ENCODE peak calls at places on chromosomes 11 and 22, in ten cellular contexts. One of them, this sample, is unnamed.
A peak's percentile ranks its signal among the peaks of the same experiment; 100 is the strongest.

GRCh38 chr22:50306753-50307749 is at the start of gene PLXNB2:
- DNase-seq in fibroblast of pulmonary artery: peak; percentile 87
- DNase-seq in IMR-90: peak; percentile 80
- DNase-seq in AG04449: no peak
- DNase-seq in dorsolateral prefrontal cortex: peak; percentile 80
- DNase-seq in tibial artery: peak; percentile 82
- DNase-seq in fibroblast of lung: peak; percentile 79
- DNase-seq in stomach: peak; percentile 84
- DNase-seq in fibroblast of the aortic adventitia: peak; percentile 73
- DNase-seq in CD4-positive, CD25-positive, alpha-beta regulatory T cell: no peak
- DNase-seq in this sample: no peak

GRCh38 chr22:49964493-49965290 is 4.1 kb downstream of the PIM3 start:
- DNase-seq in fibroblast of pulmonary artery: no peak
- DNase-seq in IMR-90: no peak
- DNase-seq in AG04449: no peak
- DNase-seq in dorsolateral prefrontal cortex: no peak
- DNase-seq in tibial artery: peak; percentile 20
- DNase-seq in fibroblast of lung: no peak
- DNase-seq in stomach: peak; percentile 28
- DNase-seq in fibroblast of the aortic adventitia: no peak
- DNase-seq in CD4-positive, CD25-positive, alpha-beta regulatory T cell: no peak
- DNase-seq in this sample: no peak

GRCh38 chr22:49201046-49201970 is 626.4 kb downstream of the BRD1 start:
- DNase-seq in fibroblast of pulmonary artery: no peak
- DNase-seq in IMR-90: no peak
- DNase-seq in AG04449: no peak
- DNase-seq in dorsolateral prefrontal cortex: peak; percentile 10
- DNase-seq in tibial artery: peak; percentile 9
- DNase-seq in fibroblast of lung: no peak
- DNase-seq in stomach: peak; percentile 13
- DNase-seq in fibroblast of the aortic adventitia: no peak
- DNase-seq in CD4-positive, CD25-positive, alpha-beta regulatory T cell: no peak
- DNase-seq in this sample: no peak

GRCh38 chr11:102685311-102685710 is 20.3 kb downstream of the MMP27 start:
- DNase-seq in fibroblast of pulmonary artery: no peak
- DNase-seq in IMR-90: no peak
- DNase-seq in AG04449: no peak
- DNase-seq in dorsolateral prefrontal cortex: no peak
- DNase-seq in tibial artery: no peak
- DNase-seq in fibroblast of lung: peak; percentile 23
- DNase-seq in stomach: no peak
- DNase-seq in fibroblast of the aortic adventitia: peak; percentile 42
- DNase-seq in CD4-positive, CD25-positive, alpha-beta regulatory T cell: no peak
- DNase-seq in this sample: no peak

GRCh38 chr11:116707746-116708145 is 65.0 kb downstream of the BUD13 start:
- DNase-seq in fibroblast of pulmonary artery: no peak
- DNase-seq in IMR-90: no peak
- DNase-seq in AG04449: no peak
- DNase-seq in dorsolateral prefrontal cortex: no peak
- DNase-seq in tibial artery: no peak
- DNase-seq in fibroblast of lung: no peak
- DNase-seq in stomach: no peak
- DNase-seq in fibroblast of the aortic adventitia: no peak
- DNase-seq in CD4-positive, CD25-positive, alpha-beta regulatory T cell: no peak
- DNase-seq in this sample: no peak

GRCh38 chr22:48535868-48536690 is 1291.6 kb downstream of the BRD1 start:
- DNase-seq in fibroblast of pulmonary artery: no peak
- DNase-seq in IMR-90: no peak
- DNase-seq in AG04449: no peak
- DNase-seq in dorsolateral prefrontal cortex: peak; percentile 78
- DNase-seq in tibial artery: no peak
- DNase-seq in fibroblast of lung: peak; percentile 11
- DNase-seq in stomach: no peak
- DNase-seq in fibroblast of the aortic adventitia: no peak
- DNase-seq in CD4-positive, CD25-positive, alpha-beta regulatory T cell: no peak
- DNase-seq in this sample: no peak

GRCh38 chr11:131815631-131816030 is 445.2 kb downstream of the NTM start:
- DNase-seq in fibroblast of pulmonary artery: no peak
- DNase-seq in IMR-90: no peak
- DNase-seq in AG04449: no peak
- DNase-seq in dorsolateral prefrontal cortex: no peak
- DNase-seq in tibial artery: no peak
- DNase-seq in fibroblast of lung: no peak
- DNase-seq in stomach: no peak
- DNase-seq in fibroblast of the aortic adventitia: peak; percentile 9
- DNase-seq in CD4-positive, CD25-positive, alpha-beta regulatory T cell: no peak
- DNase-seq in this sample: no peak

GRCh38 chr22:47192106-47192650 is 429.7 kb downstream of the TBC1D22A start:
- DNase-seq in fibroblast of pulmonary artery: no peak
- DNase-seq in IMR-90: no peak
- DNase-seq in AG04449: no peak
- DNase-seq in dorsolateral prefrontal cortex: peak; percentile 36
- DNase-seq in tibial artery: peak; percentile 12
- DNase-seq in fibroblast of lung: no peak
- DNase-seq in stomach: peak; percentile 13
- DNase-seq in fibroblast of the aortic adventitia: no peak
- DNase-seq in CD4-positive, CD25-positive, alpha-beta regulatory T cell: no peak
- DNase-seq in this sample: no peak

GRCh38 chr11:2298131-2298794 is 3.5 kb downstream of the C11orf21 start:
- DNase-seq in fibroblast of pulmonary artery: no peak
- DNase-seq in IMR-90: no peak
- DNase-seq in AG04449: no peak
- DNase-seq in dorsolateral prefrontal cortex: no peak
- DNase-seq in tibial artery: no peak
- DNase-seq in fibroblast of lung: no peak
- DNase-seq in stomach: no peak
- DNase-seq in fibroblast of the aortic adventitia: no peak
- DNase-seq in CD4-positive, CD25-positive, alpha-beta regulatory T cell: no peak
- DNase-seq in this sample: no peak

GRCh38 chr22:23533771-23534191 is 46.3 kb downstream of the IGLL1 start:
- DNase-seq in fibroblast of pulmonary artery: peak; percentile 48
- DNase-seq in IMR-90: no peak
- DNase-seq in AG04449: no peak
- DNase-seq in dorsolateral prefrontal cortex: no peak
- DNase-seq in tibial artery: peak; percentile 5
- DNase-seq in fibroblast of lung: no peak
- DNase-seq in stomach: no peak
- DNase-seq in fibroblast of the aortic adventitia: no peak
- DNase-seq in CD4-positive, CD25-positive, alpha-beta regulatory T cell: no peak
- DNase-seq in this sample: no peak

GRCh38 chr11:46353706-46354105 is 6.4 kb downstream of the DGKZ start:
- DNase-seq in fibroblast of pulmonary artery: no peak
- DNase-seq in IMR-90: peak; percentile 50
- DNase-seq in AG04449: no peak
- DNase-seq in dorsolateral prefrontal cortex: peak; percentile 85
- DNase-seq in tibial artery: no peak
- DNase-seq in fibroblast of lung: peak; percentile 17
- DNase-seq in stomach: no peak
- DNase-seq in fibroblast of the aortic adventitia: no peak
- DNase-seq in CD4-positive, CD25-positive, alpha-beta regulatory T cell: no peak
- DNase-seq in this sample: no peak

GRCh38 chr11:73403541-73403940 is 27.3 kb downstream of the RELT start:
- DNase-seq in fibroblast of pulmonary artery: no peak
- DNase-seq in IMR-90: no peak
- DNase-seq in AG04449: no peak
- DNase-seq in dorsolateral prefrontal cortex: no peak
- DNase-seq in tibial artery: no peak
- DNase-seq in fibroblast of lung: no peak
- DNase-seq in stomach: no peak
- DNase-seq in fibroblast of the aortic adventitia: no peak
- DNase-seq in CD4-positive, CD25-positive, alpha-beta regulatory T cell: no peak
- DNase-seq in this sample: no peak

GRCh38 chr11:73405146-73405510 is 28.9 kb downstream of the RELT start:
- DNase-seq in fibroblast of pulmonary artery: no peak
- DNase-seq in IMR-90: no peak
- DNase-seq in AG04449: no peak
- DNase-seq in dorsolateral prefrontal cortex: no peak
- DNase-seq in tibial artery: no peak
- DNase-seq in fibroblast of lung: no peak
- DNase-seq in stomach: no peak
- DNase-seq in fibroblast of the aortic adventitia: no peak
- DNase-seq in CD4-positive, CD25-positive, alpha-beta regulatory T cell: no peak
- DNase-seq in this sample: no peak

GRCh38 chr11:73404048-73404447 is 27.8 kb downstream of the RELT start:
- DNase-seq in fibroblast of pulmonary artery: peak; percentile 72
- DNase-seq in IMR-90: peak; percentile 40
- DNase-seq in AG04449: no peak
- DNase-seq in dorsolateral prefrontal cortex: no peak
- DNase-seq in tibial artery: peak; percentile 75
- DNase-seq in fibroblast of lung: no peak
- DNase-seq in stomach: peak; percentile 54
- DNase-seq in fibroblast of the aortic adventitia: peak; percentile 49
- DNase-seq in CD4-positive, CD25-positive, alpha-beta regulatory T cell: no peak
- DNase-seq in this sample: no peak

GRCh38 chr11:73406131-73406530 is 29.9 kb downstream of the RELT start:
- DNase-seq in fibroblast of pulmonary artery: no peak
- DNase-seq in IMR-90: no peak
- DNase-seq in AG04449: no peak
- DNase-seq in dorsolateral prefrontal cortex: no peak
- DNase-seq in tibial artery: no peak
- DNase-seq in fibroblast of lung: no peak
- DNase-seq in stomach: no peak
- DNase-seq in fibroblast of the aortic adventitia: no peak
- DNase-seq in CD4-positive, CD25-positive, alpha-beta regulatory T cell: no peak
- DNase-seq in this sample: no peak

GRCh38 chr11:73404506-73405145 is 28.4 kb downstream of the RELT start:
- DNase-seq in fibroblast of pulmonary artery: no peak
- DNase-seq in IMR-90: no peak
- DNase-seq in AG04449: no peak
- DNase-seq in dorsolateral prefrontal cortex: no peak
- DNase-seq in tibial artery: no peak
- DNase-seq in fibroblast of lung: no peak
- DNase-seq in stomach: no peak
- DNase-seq in fibroblast of the aortic adventitia: no peak
- DNase-seq in CD4-positive, CD25-positive, alpha-beta regulatory T cell: no peak
- DNase-seq in this sample: no peak
- H3K4me3 ChIP-seq in fibroblast of pulmonary artery: no peak overlapping the region
- H3K4me3 ChIP-seq in IMR-90: no peak overlapping the region
- H3K4me3 ChIP-seq in AG04449: no peak overlapping the region
- H3K4me3 ChIP-seq in dorsolateral prefrontal cortex: no peak overlapping the region
- H3K4me3 ChIP-seq in tibial artery: no peak overlapping the region
- H3K4me3 ChIP-seq in fibroblast of lung: no peak overlapping the region
- H3K4me3 ChIP-seq in stomach: no peak overlapping the region
- H3K4me3 ChIP-seq in fibroblast of the aortic adventitia: no peak overlapping the region
- H3K4me3 ChIP-seq in CD4-positive, CD25-positive, alpha-beta regulatory T cell: no peak overlapping the region
- H3K4me3 ChIP-seq in this sample: no peak overlapping the region

DNA sequence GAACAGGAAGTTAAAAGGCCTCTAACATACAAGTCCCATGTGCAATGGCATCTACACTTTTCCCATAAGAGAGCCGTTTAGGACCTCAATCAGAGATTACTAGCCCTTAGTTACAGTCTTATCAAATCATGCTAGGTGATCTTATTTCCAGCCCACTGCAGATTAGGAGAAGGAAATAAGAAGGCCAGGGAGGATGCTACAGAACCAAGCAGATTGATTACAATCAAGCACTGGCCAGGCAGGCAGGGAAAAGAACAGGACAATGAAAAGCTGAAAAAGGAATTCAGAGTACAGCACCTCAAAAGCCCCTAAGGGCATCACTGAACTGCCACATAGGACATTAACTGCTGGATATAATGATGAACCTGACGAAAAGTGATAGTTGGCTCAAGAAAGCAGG is 73.0 kb downstream of the CLPB start:
- DNase-seq in fibroblast of pulmonary artery: no peak
- DNase-seq in IMR-90: no peak
- DNase-seq in AG04449: no peak
- DNase-seq in dorsolateral prefrontal cortex: no peak
- DNase-seq in tibial artery: no peak
- DNase-seq in fibroblast of lung: no peak
- DNase-seq in stomach: no peak
- DNase-seq in fibroblast of the aortic adventitia: no peak
- DNase-seq in CD4-positive, CD25-positive, alpha-beta regulatory T cell: no peak
- DNase-seq in this sample: no peak
- H3K4me3 ChIP-seq in fibroblast of pulmonary artery: no peak overlapping the region
- H3K4me3 ChIP-seq in IMR-90: no peak overlapping the region
- H3K4me3 ChIP-seq in AG04449: no peak overlapping the region
- H3K4me3 ChIP-seq in dorsolateral prefrontal cortex: no peak overlapping the region
- H3K4me3 ChIP-seq in tibial artery: no peak overlapping the region
- H3K4me3 ChIP-seq in fibroblast of lung: no peak overlapping the region
- H3K4me3 ChIP-seq in stomach: no peak overlapping the region
- H3K4me3 ChIP-seq in fibroblast of the aortic adventitia: no peak overlapping the region
- H3K4me3 ChIP-seq in CD4-positive, CD25-positive, alpha-beta regulatory T cell: no peak overlapping the region
- H3K4me3 ChIP-seq in this sample: no peak overlapping the region

GRCh38 chr11:85685131-85685819 is 720 bp downstream of the CCDC89 start:
- DNase-seq in fibroblast of pulmonary artery: peak; percentile 65
- DNase-seq in IMR-90: peak; percentile 68
- DNase-seq in AG04449: no peak
- DNase-seq in dorsolateral prefrontal cortex: no peak
- DNase-seq in tibial artery: no peak
- DNase-seq in fibroblast of lung: no peak
- DNase-seq in stomach: no peak
- DNase-seq in fibroblast of the aortic adventitia: peak; percentile 33
- DNase-seq in CD4-positive, CD25-positive, alpha-beta regulatory T cell: no peak
- DNase-seq in this sample: no peak
- H3K4me3 ChIP-seq in fibroblast of pulmonary artery: peak overlapping the region; percentile 53
- H3K4me3 ChIP-seq in IMR-90: peak overlapping the region; percentile 52
- H3K4me3 ChIP-seq in AG04449: peak overlapping the region; percentile 40
- H3K4me3 ChIP-seq in dorsolateral prefrontal cortex: peak overlapping the region; percentile 62
- H3K4me3 ChIP-seq in tibial artery: peak overlapping the region; percentile 49
- H3K4me3 ChIP-seq in fibroblast of lung: peak overlapping the region; percentile 60
- H3K4me3 ChIP-seq in stomach: peak overlapping the region; percentile 38
- H3K4me3 ChIP-seq in fibroblast of the aortic adventitia: peak overlapping the region; percentile 78
- H3K4me3 ChIP-seq in CD4-positive, CD25-positive, alpha-beta regulatory T cell: no peak overlapping the region
- H3K4me3 ChIP-seq in this sample: no peak overlapping the region

GRCh38 chr11:8809605-8810272 is 101.2 kb upstream of the AKIP1 start:
- DNase-seq in fibroblast of pulmonary artery: no peak
- DNase-seq in IMR-90: no peak
- DNase-seq in AG04449: no peak
- DNase-seq in dorsolateral prefrontal cortex: no peak
- DNase-seq in tibial artery: no peak
- DNase-seq in fibroblast of lung: no peak
- DNase-seq in stomach: no peak
- DNase-seq in fibroblast of the aortic adventitia: no peak
- DNase-seq in CD4-positive, CD25-positive, alpha-beta regulatory T cell: no peak
- DNase-seq in this sample: peak; percentile 28

GRCh38 chr11:8806974-8807373 is 104.0 kb upstream of the AKIP1 start:
- DNase-seq in fibroblast of pulmonary artery: no peak
- DNase-seq in IMR-90: no peak
- DNase-seq in AG04449: no peak
- DNase-seq in dorsolateral prefrontal cortex: no peak
- DNase-seq in tibial artery: no peak
- DNase-seq in fibroblast of lung: no peak
- DNase-seq in stomach: no peak
- DNase-seq in fibroblast of the aortic adventitia: no peak
- DNase-seq in CD4-positive, CD25-positive, alpha-beta regulatory T cell: no peak
- DNase-seq in this sample: no peak

GRCh38 chr11:8809185-8809584 is 101.8 kb upstream of the AKIP1 start:
- DNase-seq in fibroblast of pulmonary artery: no peak
- DNase-seq in IMR-90: no peak
- DNase-seq in AG04449: no peak
- DNase-seq in dorsolateral prefrontal cortex: no peak
- DNase-seq in tibial artery: no peak
- DNase-seq in fibroblast of lung: peak; percentile 42
- DNase-seq in stomach: no peak
- DNase-seq in fibroblast of the aortic adventitia: peak; percentile 34
- DNase-seq in CD4-positive, CD25-positive, alpha-beta regulatory T cell: no peak
- DNase-seq in this sample: no peak

GRCh38 chr11:8808226-8808585 is 102.8 kb upstream of the AKIP1 start:
- DNase-seq in fibroblast of pulmonary artery: no peak
- DNase-seq in IMR-90: no peak
- DNase-seq in AG04449: no peak
- DNase-seq in dorsolateral prefrontal cortex: no peak
- DNase-seq in tibial artery: no peak
- DNase-seq in fibroblast of lung: no peak
- DNase-seq in stomach: no peak
- DNase-seq in fibroblast of the aortic adventitia: no peak
- DNase-seq in CD4-positive, CD25-positive, alpha-beta regulatory T cell: no peak
- DNase-seq in this sample: no peak

GRCh38 chr11:8807544-8808225 is 103.3 kb upstream of the AKIP1 start:
- DNase-seq in fibroblast of pulmonary artery: peak; percentile 83
- DNase-seq in IMR-90: peak; percentile 93
- DNase-seq in AG04449: no peak
- DNase-seq in dorsolateral prefrontal cortex: peak; percentile 63
- DNase-seq in tibial artery: peak; percentile 61
- DNase-seq in fibroblast of lung: peak; percentile 97
- DNase-seq in stomach: peak; percentile 46
- DNase-seq in fibroblast of the aortic adventitia: peak; percentile 92
- DNase-seq in CD4-positive, CD25-positive, alpha-beta regulatory T cell: no peak
- DNase-seq in this sample: no peak
- H3K4me3 ChIP-seq in fibroblast of pulmonary artery: peak overlapping the region; percentile 73
- H3K4me3 ChIP-seq in IMR-90: no peak overlapping the region
- H3K4me3 ChIP-seq in AG04449: peak overlapping the region; percentile 81
- H3K4me3 ChIP-seq in dorsolateral prefrontal cortex: peak overlapping the region; percentile 77
- H3K4me3 ChIP-seq in tibial artery: peak overlapping the region; percentile 71
- H3K4me3 ChIP-seq in fibroblast of lung: peak overlapping the region; percentile 79
- H3K4me3 ChIP-seq in stomach: peak overlapping the region; percentile 61
- H3K4me3 ChIP-seq in fibroblast of the aortic adventitia: peak overlapping the region; percentile 80
- H3K4me3 ChIP-seq in CD4-positive, CD25-positive, alpha-beta regulatory T cell: no peak overlapping the region
- H3K4me3 ChIP-seq in this sample: no peak overlapping the region

This sample was measured in Jurkat, Clone E6-1.